ENCODE peak calls at places on chromosome 15, in seven cellular contexts. One of them, this sample, is unnamed.

GRCh38 chr15:96838088-96838487 is 507.6 kb downstream of the NR2F2 start:
- DNase-seq in SK-N-SH: no peak
- DNase-seq in A549: no peak
- DNase-seq in ovary: no peak
- DNase-seq in sigmoid colon: no peak
- DNase-seq in HepG2: no peak
- DNase-seq in stomach: no peak
- DNase-seq in this sample: no peak

GRCh38 chr15:78389356-78389755 is 48.7 kb upstream of the IREB2 start:
- DNase-seq in SK-N-SH: no peak
- DNase-seq in A549: no peak
- DNase-seq in ovary: no peak
- DNase-seq in sigmoid colon: no peak
- DNase-seq in HepG2: no peak
- DNase-seq in stomach: peak
- DNase-seq in this sample: no peak

GRCh38 chr15:74396146-74396438 is 28.6 kb upstream of the CYP11A1 start:
- DNase-seq in SK-N-SH: no peak
- DNase-seq in A549: no peak
- DNase-seq in ovary: no peak
- DNase-seq in sigmoid colon: no peak
- DNase-seq in HepG2: no peak
- DNase-seq in stomach: no peak
- DNase-seq in this sample: no peak

GRCh38 chr15:91548588-91548987 is 304.9 kb upstream of the SLCO3A1 start:
- DNase-seq in SK-N-SH: no peak
- DNase-seq in A549: no peak
- DNase-seq in ovary: no peak
- DNase-seq in sigmoid colon: no peak
- DNase-seq in HepG2: no peak
- DNase-seq in stomach: no peak
- DNase-seq in this sample: no peak

GRCh38 chr15:50098576-50098975 is 20.5 kb downstream of the ATP8B4 start:
- DNase-seq in SK-N-SH: no peak
- DNase-seq in A549: no peak
- DNase-seq in ovary: no peak
- DNase-seq in sigmoid colon: no peak
- DNase-seq in HepG2: no peak
- DNase-seq in stomach: no peak
- DNase-seq in this sample: no peak

GRCh38 chr15:70447511-70447910 is 315.8 kb downstream of the UACA start:
- DNase-seq in SK-N-SH: no peak
- DNase-seq in A549: no peak
- DNase-seq in ovary: no peak
- DNase-seq in sigmoid colon: no peak
- DNase-seq in HepG2: no peak
- DNase-seq in stomach: no peak
- DNase-seq in this sample: no peak

GRCh38 chr15:39735120-39735717 is 47.4 kb downstream of the FSIP1 start:
- DNase-seq in SK-N-SH: no peak
- DNase-seq in A549: no peak
- DNase-seq in ovary: no peak
- DNase-seq in sigmoid colon: no peak
- DNase-seq in HepG2: no peak
- DNase-seq in stomach: no peak
- DNase-seq in this sample: peak

GRCh38 chr15:66704019-66704782 is 2.2 kb downstream of the SMAD6 start:
- DNase-seq in SK-N-SH: no peak
- DNase-seq in A549: no peak
- DNase-seq in ovary: no peak
- DNase-seq in sigmoid colon: no peak
- DNase-seq in HepG2: no peak
- DNase-seq in stomach: no peak
- DNase-seq in this sample: peak

GRCh38 chr15:78675206-78675605 is 34.2 kb upstream of the CHRNB4 start:
- DNase-seq in SK-N-SH: no peak
- DNase-seq in A549: no peak
- DNase-seq in ovary: no peak
- DNase-seq in sigmoid colon: peak
- DNase-seq in HepG2: no peak
- DNase-seq in stomach: no peak
- DNase-seq in this sample: no peak

GRCh38 chr15:85381850-85382751 is 1.7 kb downstream of the AKAP13 start:
- DNase-seq in SK-N-SH: no peak
- DNase-seq in A549: no peak
- DNase-seq in ovary: no peak
- DNase-seq in sigmoid colon: no peak
- DNase-seq in HepG2: no peak
- DNase-seq in stomach: no peak
- DNase-seq in this sample: no peak

GRCh38 chr15:50250789-50251394 is 14.6 kb downstream of the HDC start:
- DNase-seq in SK-N-SH: no peak
- DNase-seq in A549: no peak
- DNase-seq in ovary: no peak
- DNase-seq in sigmoid colon: no peak
- DNase-seq in HepG2: no peak
- DNase-seq in stomach: no peak
- DNase-seq in this sample: no peak

GRCh38 chr15:38149315-38149714 is 103.3 kb upstream of the SPRED1 start:
- DNase-seq in SK-N-SH: no peak
- DNase-seq in A549: no peak
- DNase-seq in ovary: no peak
- DNase-seq in sigmoid colon: no peak
- DNase-seq in HepG2: no peak
- DNase-seq in stomach: no peak
- DNase-seq in this sample: no peak

GRCh38 chr15:97678677-97679076 is 281.8 kb upstream of the ARRDC4 start:
- DNase-seq in SK-N-SH: no peak
- DNase-seq in A549: no peak
- DNase-seq in ovary: no peak
- DNase-seq in sigmoid colon: no peak
- DNase-seq in HepG2: no peak
- DNase-seq in stomach: no peak
- DNase-seq in this sample: peak

GRCh38 chr15:70582143-70582945 is 181.0 kb downstream of the UACA start:
- DNase-seq in SK-N-SH: no peak
- DNase-seq in A549: no peak
- DNase-seq in ovary: no peak
- DNase-seq in sigmoid colon: no peak
- DNase-seq in HepG2: no peak
- DNase-seq in stomach: no peak
- DNase-seq in this sample: no peak

GRCh38 chr15:90860450-90860849 is 7.9 kb upstream of the FURIN start:
- DNase-seq in SK-N-SH: no peak
- DNase-seq in A549: no peak
- DNase-seq in ovary: no peak
- DNase-seq in sigmoid colon: no peak
- DNase-seq in HepG2: peak
- DNase-seq in stomach: no peak
- DNase-seq in this sample: no peak

GRCh38 chr15:48851956-48852355 is 26.0 kb upstream of the EID1 start:
- DNase-seq in SK-N-SH: no peak
- DNase-seq in A549: no peak
- DNase-seq in ovary: no peak
- DNase-seq in sigmoid colon: no peak
- DNase-seq in HepG2: no peak
- DNase-seq in stomach: no peak
- DNase-seq in this sample: no peak
- TF ChIP-seq EP300 in SK-N-SH: no peak
- TF ChIP-seq EP300 in A549: no peak
- TF ChIP-seq EP300 in ovary: no peak
- TF ChIP-seq EP300 in sigmoid colon: no peak
- TF ChIP-seq EP300 in HepG2: no peak
- TF ChIP-seq EP300 in stomach: no peak
- TF ChIP-seq EP300 in this sample: no peak

GRCh38 chr15:62153228-62153627 is 11.9 kb downstream of the C2CD4B start:
- DNase-seq in SK-N-SH: no peak
- DNase-seq in A549: no peak
- DNase-seq in ovary: no peak
- DNase-seq in sigmoid colon: no peak
- DNase-seq in HepG2: no peak
- DNase-seq in stomach: no peak
- DNase-seq in this sample: no peak
- TF ChIP-seq EP300 in SK-N-SH: no peak
- TF ChIP-seq EP300 in A549: no peak
- TF ChIP-seq EP300 in ovary: no peak
- TF ChIP-seq EP300 in sigmoid colon: no peak
- TF ChIP-seq EP300 in HepG2: no peak
- TF ChIP-seq EP300 in stomach: no peak
- TF ChIP-seq EP300 in this sample: no peak

GRCh38 chr15:58224068-58224467 is 85.9 kb downstream of the AQP9 start:
- DNase-seq in SK-N-SH: peak
- DNase-seq in A549: no peak
- DNase-seq in ovary: no peak
- DNase-seq in sigmoid colon: no peak
- DNase-seq in HepG2: no peak
- DNase-seq in stomach: no peak
- DNase-seq in this sample: no peak
- TF ChIP-seq EP300 in SK-N-SH: no peak
- TF ChIP-seq EP300 in A549: no peak
- TF ChIP-seq EP300 in ovary: no peak
- TF ChIP-seq EP300 in sigmoid colon: no peak
- TF ChIP-seq EP300 in HepG2: no peak
- TF ChIP-seq EP300 in stomach: no peak
- TF ChIP-seq EP300 in this sample: no peak

GRCh38 chr15:31207246-31207645 is 105.7 kb upstream of the TRPM1 start:
- DNase-seq in SK-N-SH: no peak
- DNase-seq in A549: no peak
- DNase-seq in ovary: no peak
- DNase-seq in sigmoid colon: no peak
- DNase-seq in HepG2: no peak
- DNase-seq in stomach: no peak
- DNase-seq in this sample: no peak

GRCh38 chr15:31208804-31209203 is 107.3 kb upstream of the TRPM1 start:
- DNase-seq in SK-N-SH: no peak
- DNase-seq in A549: no peak
- DNase-seq in ovary: no peak
- DNase-seq in sigmoid colon: no peak
- DNase-seq in HepG2: no peak
- DNase-seq in stomach: no peak
- DNase-seq in this sample: no peak

GRCh38 chr15:31203999-31204398 is 102.5 kb upstream of the TRPM1 start:
- DNase-seq in SK-N-SH: no peak
- DNase-seq in A549: no peak
- DNase-seq in ovary: no peak
- DNase-seq in sigmoid colon: no peak
- DNase-seq in HepG2: no peak
- DNase-seq in stomach: no peak
- DNase-seq in this sample: no peak

GRCh38 chr15:31202953-31203352 is 101.4 kb upstream of the TRPM1 start:
- DNase-seq in SK-N-SH: no peak
- DNase-seq in A549: no peak
- DNase-seq in ovary: no peak
- DNase-seq in sigmoid colon: no peak
- DNase-seq in HepG2: no peak
- DNase-seq in stomach: no peak
- DNase-seq in this sample: no peak

DNA sequence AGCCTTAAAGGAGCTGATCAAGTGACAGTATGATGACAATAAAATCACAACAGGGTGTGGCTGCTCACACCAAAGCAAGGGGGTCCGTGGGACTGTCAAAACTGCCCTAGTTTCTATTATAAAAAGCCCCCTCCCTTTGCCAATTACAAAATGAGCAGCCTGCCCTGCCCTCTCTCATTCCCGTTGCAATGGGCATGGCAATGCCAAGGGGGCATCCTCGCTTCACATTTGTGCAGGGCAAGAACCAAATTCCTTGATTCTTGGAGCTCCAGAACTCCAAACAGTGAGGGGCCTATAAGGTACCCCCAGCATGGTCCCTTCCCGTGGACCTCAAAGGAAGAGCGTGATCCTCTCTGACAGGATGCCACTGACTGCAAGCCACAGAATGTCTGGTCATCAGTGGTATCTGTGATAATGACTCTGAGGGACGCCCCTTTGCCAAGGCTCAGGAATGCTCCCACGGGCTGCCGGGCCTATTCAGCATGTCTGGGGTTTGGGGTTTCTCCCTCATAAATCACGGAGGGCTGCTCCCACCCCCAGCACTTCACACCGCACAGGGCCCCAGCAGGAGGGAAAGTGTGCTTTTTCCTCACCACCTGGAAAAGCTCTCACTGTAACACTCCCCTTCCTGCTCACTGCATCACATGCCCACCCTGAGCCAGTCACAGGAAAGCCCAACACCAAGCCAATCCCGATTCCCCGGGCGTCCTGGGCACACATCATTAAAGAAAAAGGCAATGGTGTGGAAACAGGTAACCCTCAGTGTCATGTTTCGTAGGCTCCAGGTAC is 105.1 kb upstream of the TRPM1 start:
- DNase-seq in SK-N-SH: peak
- DNase-seq in A549: no peak
- DNase-seq in ovary: no peak
- DNase-seq in sigmoid colon: no peak
- DNase-seq in HepG2: no peak
- DNase-seq in stomach: no peak
- DNase-seq in this sample: no peak
- TF ChIP-seq EP300 in SK-N-SH: no peak
- TF ChIP-seq EP300 in A549: no peak
- TF ChIP-seq EP300 in ovary: no peak
- TF ChIP-seq EP300 in sigmoid colon: no peak
- TF ChIP-seq EP300 in HepG2: no peak
- TF ChIP-seq EP300 in stomach: no peak
- TF ChIP-seq EP300 in this sample: no peak

DNA sequence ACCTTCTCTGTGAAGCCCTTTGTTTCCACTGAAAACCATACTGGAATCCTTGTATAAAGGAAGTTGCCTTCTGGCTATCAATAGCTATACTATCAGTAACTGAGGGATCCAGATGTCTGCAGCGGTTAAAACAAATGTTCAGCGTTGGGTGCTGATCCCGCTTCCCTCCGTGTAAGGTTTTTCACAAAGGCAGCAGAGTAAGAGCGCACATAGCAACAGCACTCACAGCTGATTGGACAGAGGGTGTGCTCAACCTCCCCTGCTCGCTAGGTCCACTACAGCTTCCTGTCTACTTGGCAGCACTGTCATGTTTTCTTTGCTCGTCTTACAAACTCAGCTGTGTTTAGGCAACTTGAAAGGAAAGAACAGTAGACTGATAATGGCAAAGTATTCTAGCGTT is 27.3 kb downstream of the ATOSA start:
- DNase-seq in SK-N-SH: peak
- DNase-seq in A549: peak
- DNase-seq in ovary: peak
- DNase-seq in sigmoid colon: peak
- DNase-seq in HepG2: peak
- DNase-seq in stomach: peak
- DNase-seq in this sample: peak
- TF ChIP-seq EP300 in SK-N-SH: no peak
- TF ChIP-seq EP300 in A549: no peak
- TF ChIP-seq EP300 in ovary: no peak
- TF ChIP-seq EP300 in sigmoid colon: no peak
- TF ChIP-seq EP300 in HepG2: no peak
- TF ChIP-seq EP300 in stomach: no peak
- TF ChIP-seq EP300 in this sample: no peak

GRCh38 chr15:36803773-36804172 is 224.3 kb downstream of the CDIN1 start:
- DNase-seq in SK-N-SH: no peak
- DNase-seq in A549: no peak
- DNase-seq in ovary: no peak
- DNase-seq in sigmoid colon: no peak
- DNase-seq in HepG2: no peak
- DNase-seq in stomach: no peak
- DNase-seq in this sample: no peak
- TF ChIP-seq EP300 in SK-N-SH: no peak
- TF ChIP-seq EP300 in A549: no peak
- TF ChIP-seq EP300 in ovary: no peak
- TF ChIP-seq EP300 in sigmoid colon: no peak
- TF ChIP-seq EP300 in HepG2: no peak
- TF ChIP-seq EP300 in stomach: no peak
- TF ChIP-seq EP300 in this sample: no peak

GRCh38 chr15:68416158-68416535 is 15.8 kb downstream of the ITGA11 start:
- DNase-seq in SK-N-SH: no peak
- DNase-seq in A549: no peak
- DNase-seq in ovary: no peak
- DNase-seq in sigmoid colon: no peak
- DNase-seq in HepG2: no peak
- DNase-seq in stomach: no peak
- DNase-seq in this sample: no peak
- TF ChIP-seq EP300 in SK-N-SH: no peak
- TF ChIP-seq EP300 in A549: no peak
- TF ChIP-seq EP300 in ovary: no peak
- TF ChIP-seq EP300 in sigmoid colon: no peak
- TF ChIP-seq EP300 in HepG2: no peak
- TF ChIP-seq EP300 in stomach: no peak
- TF ChIP-seq EP300 in this sample: no peak